ENCODE peak calls at places on chromosomes 16 and 17, in four cellular contexts. V is lower lobe of right lung, Y is cardiac muscle cell, C is heart right ventricle. G is an unnamed sample.

GRCh38 chr17:82083533-82084359 is 14.3 kb downstream of the FASN start:
- DNase-seq in V (no peak), Y (no peak), C (no peak), G (no peak)

GRCh38 chr17:1181769-1182137 is 2.0 kb upstream of the ABR start:
- DNase-seq in V (no peak), Y (no peak), C (no peak), G (no peak)

GRCh38 chr16:69187891-69188451 is 1.0 kb downstream of the SNTB2 start:
- DNase-seq in Y (peak; percentile 66), V (peak; percentile 61), C (peak; percentile 54), G (peak; percentile 19)

GRCh38 chr16:31008154-31008950 is 2.1 kb downstream of the STX1B start:
- DNase-seq in C (no peak), Y (no peak), V (no peak), G (no peak)

GRCh38 chr17:73384926-73385325 is 73.1 kb upstream of the CDC42EP4 start:
- DNase-seq in Y (no peak), C (no peak), V (no peak), G (no peak)

GRCh38 chr17:82304826-82305726 is 12.3 kb downstream of the CD7 start:
- DNase-seq in V (no peak), C (no peak), Y (no peak), G (no peak)

GRCh38 chr16:85313541-85314208 is 201.4 kb upstream of the CIBAR2 start:
- DNase-seq in C (no peak), Y (peak; percentile 39), V (no peak), G (no peak)

GRCh38 chr17:45438931-45439610 is 6.4 kb upstream of the ARHGAP27 start:
- DNase-seq in V (no peak), C (no peak), Y (no peak), G (no peak)

GRCh38 chr17:81903415-81903831 is 1.4 kb downstream of the NPB start:
- DNase-seq in V (no peak), Y (no peak), C (no peak), G (no peak)

GRCh38 chr16:75402821-75403475 is 30.4 kb downstream of the CFDP1 start:
- DNase-seq in Y (peak; percentile 40), V (no peak), C (no peak), G (peak; percentile 28)

GRCh38 chr17:9484789-9485188 is 90.8 kb downstream of the STX8 start:
- DNase-seq in Y (no peak), C (no peak), V (no peak), G (no peak)

GRCh38 chr17:50346313-50347086 is 574 bp downstream of the XYLT2 start:
- DNase-seq in Y (peak; percentile 59), V (peak; percentile 73), C (peak; percentile 50), G (no peak)

GRCh38 chr17:31061678-31062077 is 33.1 kb upstream of the NF1 start:
- DNase-seq in C (no peak), Y (no peak), V (no peak), G (no peak)

GRCh38 chr17:72998343-72998742 is 94.1 kb downstream of the SLC39A11 start:
- DNase-seq in Y (no peak), C (no peak), V (no peak), G (no peak)

GRCh38 chr17:412211-413015 is 59.8 kb upstream of the RPH3AL start:
- DNase-seq in V (no peak), C (no peak), Y (peak; percentile 62), G (peak; percentile 62)

GRCh38 chr16:81485225-81485624 is 40.6 kb downstream of the CMIP start:
- DNase-seq in Y (no peak), V (no peak), C (no peak), G (no peak)

GRCh38 chr17:921161-921560 is 58.4 kb downstream of the NXN start:
- DNase-seq in V (no peak), C (no peak), Y (no peak), G (no peak)

GRCh38 chr17:8253801-8254200 is 4.7 kb downstream of the PFAS start:
- DNase-seq in V (no peak), C (no peak), Y (peak; percentile 4), G (no peak)

GRCh38 chr16:71311553-71312158 is 22.5 kb upstream of the CMTR2 start:
- DNase-seq in Y (peak; percentile 78), C (no peak), V (no peak), G (no peak)

GRCh38 chr17:30921544-30922196 is at the start of gene ADAP2:
- DNase-seq in C (peak; percentile 73), V (peak; percentile 87), Y (peak; percentile 65), G (peak; percentile 21)

GRCh38 chr17:73593249-73593965 is 50.8 kb downstream of the SDK2 start:
- DNase-seq in V (no peak), C (no peak), Y (no peak), G (no peak)

GRCh38 chr17:7888184-7888920 is at the start of gene CHD3:
- DNase-seq in V (no peak), Y (peak; percentile 12), C (no peak), G (no peak)

GRCh38 chr16:19810817-19811731 is 73.6 kb downstream of the GPRC5B start:
- DNase-seq in C (no peak), Y (no peak), V (no peak), G (no peak)

GRCh38 chr16:84841787-84842300 is 22.1 kb downstream of the CRISPLD2 start:
- DNase-seq in Y (no peak), C (no peak), V (peak; percentile 83), G (no peak)

GRCh38 chr16:65661451-65661850 is 539.6 kb upstream of the CDH11 start:
- DNase-seq in V (no peak), Y (no peak), C (no peak), G (no peak)

GRCh38 chr16:27111486-27111885 is 44.8 kb downstream of the C16orf82 start:
- DNase-seq in V (no peak), Y (no peak), C (no peak), G (no peak)

GRCh38 chr16:89395150-89396142 is 94.9 kb downstream of the ANKRD11 start:
- DNase-seq in V (peak; percentile 86), Y (no peak), C (peak; percentile 79), G (peak; percentile 88)

GRCh38 chr16:4746991-4747574 is 12.7 kb downstream of the DNAAF8 start:
- DNase-seq in Y (no peak), V (no peak), C (no peak), G (no peak)

GRCh38 chr17:9643611-9644010 is 1.7 kb upstream of the USP43 start:
- DNase-seq in C (no peak), V (no peak), Y (no peak), G (no peak)

GRCh38 chr16:626787-627457 is 3.9 kb upstream of the WFIKKN1 start:
- DNase-seq in Y (no peak), V (no peak), C (no peak), G (no peak)

GRCh38 chr16:81618661-81619060 is 160.4 kb upstream of the PLCG2 start:
- DNase-seq in C (no peak), Y (no peak), V (no peak), G (no peak)

GRCh38 chr17:46732754-46733398 is 85.6 kb downstream of the WNT3 start:
- DNase-seq in C (no peak), Y (peak; percentile 28), V (no peak), G (no peak)

GRCh38 chr16:72091217-72091616 is 2.2 kb downstream of the TXNL4B start:
- DNase-seq in C (no peak), Y (no peak), V (no peak), G (no peak)

GRCh38 chr17:17819561-17819995 is 17.2 kb downstream of the SREBF1 start:
- DNase-seq in Y (no peak), V (peak; percentile 79), C (peak; percentile 62), G (peak; percentile 55)

GRCh38 chr17:17819111-17819510 is 17.7 kb downstream of the SREBF1 start:
- DNase-seq in V (no peak), C (no peak), Y (no peak), G (no peak)

GRCh38 chr17:17820457-17821158 is 16.2 kb downstream of the SREBF1 start:
- DNase-seq in C (no peak), Y (no peak), V (no peak), G (no peak)

GRCh38 chr17:17818088-17818526 is 18.7 kb downstream of the SREBF1 start:
- DNase-seq in Y (peak; percentile 60), C (no peak), V (peak; percentile 67), G (no peak)

DNA sequence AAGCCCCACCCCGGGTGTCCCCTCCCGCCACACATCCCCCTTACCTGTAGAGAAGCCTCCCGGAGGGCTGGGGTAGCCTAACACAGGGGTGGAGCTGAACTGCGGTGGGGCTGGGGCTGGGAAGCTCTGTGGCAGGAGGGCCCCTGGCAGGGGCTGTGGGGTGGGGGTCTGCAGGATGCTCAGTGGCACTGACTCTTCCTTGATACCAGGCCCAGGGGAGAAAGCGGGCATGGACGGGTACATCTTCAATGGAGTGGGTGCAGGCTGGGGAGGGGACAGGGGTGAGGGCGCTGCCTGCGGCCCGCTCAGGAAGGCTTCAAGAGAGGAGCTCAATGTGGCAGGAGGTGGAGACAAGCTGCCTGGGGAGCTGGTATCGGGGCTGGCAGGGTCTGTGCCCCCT is 16.7 kb downstream of the SREBF1 start:
- DNase-seq in Y (no peak), C (no peak), V (no peak), G (no peak)
- H3K4me1 ChIP-seq in Y (peaks cover 29% of the 10 kb centered on the region), C (peaks cover 61% of the 10 kb centered on the region), V (peaks cover 67% of the 10 kb centered on the region), G (peaks cover 50% of the 10 kb centered on the region)

GRCh38 chr17:38448208-38448776 is 20.0 kb downstream of the ARHGAP23 start:
- DNase-seq in C (no peak), V (no peak), Y (no peak), G (no peak)
- H3K4me1 ChIP-seq in C (peaks cover 67% of the 10 kb centered on the region), V (peaks cover 58% of the 10 kb centered on the region), Y (peaks cover 7% of the 10 kb centered on the region), G (peaks cover 78% of the 10 kb centered on the region)

DNA sequence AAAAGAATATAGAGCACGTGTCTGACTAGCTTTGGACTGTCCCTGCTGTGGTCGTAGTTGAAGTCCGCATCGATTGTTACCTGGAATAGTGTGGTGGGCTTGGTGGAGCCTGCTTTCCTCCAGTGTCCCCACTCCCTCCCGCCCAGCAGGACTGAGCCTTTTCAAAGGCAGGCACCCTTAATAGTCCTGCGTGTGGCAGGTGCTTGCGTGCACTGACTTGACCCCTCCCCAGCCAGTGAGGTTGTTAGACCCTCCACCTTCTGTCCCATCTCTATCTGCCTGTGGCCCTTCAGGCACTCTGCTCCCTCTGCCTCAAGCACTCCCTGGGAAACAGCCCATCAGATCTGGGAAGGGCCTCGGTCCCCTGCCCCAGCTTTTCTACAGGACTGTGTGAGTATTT is 36.6 kb downstream of the TMEM11 start:
- DNase-seq in C (no peak), V (no peak), Y (no peak), G (no peak)
- H3K4me1 ChIP-seq in C (peaks cover 10% of the 10 kb centered on the region), V (peaks cover 4% of the 10 kb centered on the region), Y (peaks cover 17% of the 10 kb centered on the region), G (no peaks in the 10 kb centered on the region)

DNA sequence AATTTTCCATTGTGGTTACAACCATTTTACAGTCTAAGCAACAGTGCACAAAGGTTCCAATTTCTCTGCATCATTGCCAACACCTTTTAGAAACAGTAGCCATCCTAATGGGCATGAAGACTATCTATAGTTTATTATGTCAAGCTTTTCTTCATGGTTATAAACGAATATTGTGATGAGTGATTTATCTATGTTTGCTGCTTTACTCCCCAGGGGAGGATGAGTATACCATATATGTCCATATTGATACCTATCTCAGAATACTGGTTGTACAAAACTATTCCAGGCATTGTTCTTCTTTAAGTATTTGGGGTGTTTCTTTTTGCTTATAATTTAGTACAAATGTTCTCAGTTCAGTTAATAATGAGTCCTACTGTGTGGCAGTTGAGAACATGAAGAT is 98.3 kb downstream of the PRKCA start:
- DNase-seq in V (no peak), C (no peak), Y (no peak), G (no peak)
- H3K4me1 ChIP-seq in V (peaks cover 8% of the 10 kb centered on the region), C (no peaks in the 10 kb centered on the region), Y (no peaks in the 10 kb centered on the region), G (no peaks in the 10 kb centered on the region)

DNA sequence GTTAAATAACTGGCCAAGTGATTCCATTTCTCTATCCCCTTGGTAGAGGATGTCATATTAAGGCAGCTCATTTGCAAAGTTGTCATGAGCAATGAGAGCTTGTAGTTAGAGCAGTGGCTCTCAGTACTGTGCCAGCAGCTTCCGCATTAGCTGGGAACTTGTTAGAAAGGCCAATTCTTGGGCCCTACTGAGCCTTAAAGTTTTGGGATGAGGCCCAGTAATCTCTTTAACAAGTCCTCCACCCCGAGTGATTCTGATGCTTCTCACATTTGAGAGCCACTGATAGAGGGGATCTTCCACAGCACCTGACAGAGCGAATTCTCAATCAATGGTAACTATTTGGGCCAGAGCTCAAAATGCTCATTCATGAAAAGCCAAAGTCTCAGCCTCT is 20.2 kb upstream of the CCL1 start:
- DNase-seq in V (no peak), C (no peak), Y (no peak), G (no peak)
- H3K4me1 ChIP-seq in V (peaks cover 8% of the 10 kb centered on the region), C (no peaks in the 10 kb centered on the region), Y (no peaks in the 10 kb centered on the region), G (no peaks in the 10 kb centered on the region)

G was measured in tibial nerve.